ENCODE peak calls at places on chromosomes 11 and 22, in ten cellular contexts. I, Y, V, G, N, D, W, T, M and A are unnamed samples. For H3K9me2 and H4K20me1, the result is how much of the 10 kb centered on the place peaks cover.

GRCh38 chr22:47158457-47158856 is 396.0 kb downstream of the TBC1D22A start:
- DNase-seq in D (no peak), T (no peak), Y (no peak), V (no peak), W (no peak), G (no peak), M (no peak), N (no peak), I (no peak), A (no peak)

GRCh38 chr11:80432051-80432450 is 991.2 kb upstream of the TENM4 start:
- DNase-seq in D (no peak), W (no peak), T (no peak), Y (no peak), V (no peak), G (no peak), I (no peak), M (no peak), N (no peak), A (peak)

GRCh38 chr11:3642071-3642951 is 519 bp upstream of the ART5 start:
- DNase-seq in M (peak), G (peak), V (peak), W (no peak), D (peak), T (no peak), Y (peak), N (peak), I (peak), A (peak)

GRCh38 chr11:73203790-73204189 is 14.3 kb upstream of the P2RY2 start:
- DNase-seq in Y (no peak), T (no peak), D (no peak), G (no peak), M (no peak), N (no peak), W (no peak), V (no peak), I (no peak), A (no peak)

GRCh38 chr11:78220218-78221157 is 31.8 kb downstream of the USP35 start:
- DNase-seq in V (no peak), M (no peak), I (no peak), W (no peak), D (no peak), G (no peak), Y (no peak), T (no peak), N (no peak), A (no peak)

GRCh38 chr11:114762437-114762836 is 84.1 kb downstream of the NXPE2 start:
- DNase-seq in I (peak), Y (peak), N (peak), M (peak), G (peak), W (peak), D (no peak), T (no peak), V (peak), A (peak)

GRCh38 chr11:86515297-86516094 is 140.8 kb downstream of the CCDC81 start:
- DNase-seq in Y (peak), W (no peak), I (no peak), N (peak), V (peak), T (no peak), D (no peak), M (peak), G (no peak), A (peak)

GRCh38 chr11:133821776-133822175 is 23.5 kb downstream of the SPATA19 start:
- DNase-seq in N (peak), W (peak), I (peak), G (peak), T (peak), M (peak), D (peak), Y (peak), V (peak), A (peak)

GRCh38 chr22:39935116-39935515 is 25.1 kb upstream of the TMA7B start:
- DNase-seq in T (no peak), I (no peak), D (no peak), M (no peak), W (no peak), V (no peak), Y (no peak), G (no peak), N (no peak), A (no peak)

GRCh38 chr22:37455896-37456295 is 28.6 kb upstream of the ELFN2 start:
- DNase-seq in Y (no peak), I (no peak), N (no peak), M (no peak), V (peak), G (no peak), T (no peak), W (no peak), D (no peak), A (no peak)

GRCh38 chr22:37454857-37455686 is 27.8 kb upstream of the ELFN2 start:
- DNase-seq in I (no peak), W (no peak), G (no peak), D (peak), Y (peak), T (no peak), V (peak), N (peak), M (no peak), A (peak)

GRCh38 chr22:37457093-37457893 is 28.9 kb downstream of the MFNG start:
- DNase-seq in W (peak), G (peak), D (peak), I (peak), T (peak), M (peak), V (peak), N (peak), Y (peak), A (peak)

GRCh38 chr22:37456351-37456750 is 29.1 kb upstream of the ELFN2 start:
- DNase-seq in M (no peak), D (no peak), W (no peak), T (no peak), Y (no peak), G (no peak), I (no peak), V (no peak), N (no peak), A (no peak)

GRCh38 chr22:37453696-37454095 is 26.4 kb upstream of the ELFN2 start:
- DNase-seq in N (no peak), T (no peak), V (no peak), M (no peak), G (no peak), I (no peak), W (no peak), Y (no peak), D (no peak), A (no peak)
- H3K9me2 ChIP-seq in N (under half), T (under half), V (under half), M (under half), G (under half), I (under half), W (under half), Y (under half), D (under half), A (under half)

GRCh38 chr11:12690663-12691062 is 16.4 kb downstream of the TEAD1 start:
- DNase-seq in N (no peak), G (no peak), W (no peak), D (no peak), T (no peak), M (no peak), Y (no peak), V (no peak), I (no peak), A (no peak)
- H4K20me1 ChIP-seq in N (under half), G (under half), W (under half), D (under half), T (under half), M (under half), Y (under half), V (under half), I (half or more), A (under half)

DNA sequence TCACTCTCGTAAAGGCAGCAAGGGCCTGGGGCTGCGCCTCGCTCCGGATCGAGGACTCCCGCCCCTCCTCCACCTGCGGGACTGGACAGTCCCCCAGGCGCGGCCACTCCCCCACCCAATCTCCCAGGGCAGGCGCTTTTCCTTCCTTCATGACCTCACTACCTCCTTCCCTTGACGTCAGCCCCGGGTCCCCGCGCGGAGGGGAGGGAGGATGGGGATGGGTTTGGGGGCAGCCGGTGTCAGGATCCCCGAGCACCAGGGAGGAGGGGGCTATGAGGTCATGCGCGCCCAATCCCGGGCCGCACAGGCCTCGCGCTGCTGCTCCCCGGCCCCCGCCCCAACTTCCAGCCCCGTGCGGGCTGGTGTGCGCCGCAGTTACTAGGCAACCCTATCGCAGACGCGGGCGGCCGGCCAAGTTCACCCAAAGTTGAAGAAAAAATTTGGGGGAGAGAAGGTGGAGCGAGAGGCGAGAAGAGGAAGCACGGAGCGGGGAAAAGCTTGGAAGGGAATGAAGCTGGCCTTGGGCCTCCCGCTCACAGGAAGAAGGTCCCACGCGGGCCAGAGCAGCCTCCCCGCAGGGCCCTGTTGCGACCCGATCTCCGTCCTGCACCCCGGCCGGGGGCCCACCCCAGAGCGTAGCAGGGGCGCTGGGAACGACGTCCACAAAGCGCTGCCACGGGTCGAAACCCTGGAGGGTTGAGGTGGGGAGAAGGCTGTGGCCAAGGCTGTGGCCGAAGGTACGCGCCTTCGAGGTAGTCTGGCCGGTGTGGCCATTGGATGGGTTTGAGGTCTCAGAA is 8.3 kb downstream of the WT1 start:
- DNase-seq in Y (no peak), W (no peak), I (peak), T (no peak), N (no peak), D (no peak), G (no peak), M (peak), V (no peak), A (no peak)
- H3K9me2 ChIP-seq in Y (under half), W (under half), I (under half), T (under half), N (under half), D (under half), G (under half), M (under half), V (under half), A (under half)

GRCh38 chr22:20516399-20516798 is 9.0 kb downstream of the MED15 start:
- DNase-seq in Y (no peak), T (no peak), G (no peak), D (no peak), M (no peak), V (no peak), I (no peak), W (no peak), N (no peak), A (no peak)

GRCh38 chr22:20517841-20518592 is 10.6 kb downstream of the MED15 start:
- DNase-seq in I (no peak), N (no peak), W (no peak), Y (no peak), D (no peak), M (no peak), G (no peak), T (no peak), V (no peak), A (no peak)

GRCh38 chr22:20519558-20519957 is 12.1 kb downstream of the MED15 start:
- DNase-seq in V (no peak), G (no peak), N (no peak), T (no peak), Y (no peak), I (no peak), D (no peak), M (no peak), W (no peak), A (no peak)

GRCh38 chr22:20514658-20515406 is 7.4 kb downstream of the MED15 start:
- DNase-seq in T (no peak), W (no peak), N (peak), V (peak), G (no peak), Y (peak), M (no peak), I (no peak), D (no peak), A (peak)

GRCh38 chr22:20517422-20517821 is 10.0 kb downstream of the MED15 start:
- DNase-seq in W (no peak), G (no peak), M (no peak), T (no peak), V (no peak), D (no peak), Y (no peak), I (no peak), N (no peak), A (no peak)
- H4K20me1 ChIP-seq in W (under half), G (under half), M (half or more), T (half or more), V (under half), D (under half), Y (half or more), I (under half), N (half or more), A (half or more)

GRCh38 chr22:48182036-48182435 is 1419.6 kb downstream of the TBC1D22A start:
- DNase-seq in G (no peak), W (no peak), V (no peak), Y (no peak), I (no peak), D (no peak), N (no peak), T (no peak), M (no peak), A (no peak)
- H3K9me2 ChIP-seq in G (under half), W (under half), V (under half), Y (under half), I (under half), D (under half), N (under half), T (under half), M (under half), A (under half)

GRCh38 chr22:45506961-45507360 is 4.3 kb downstream of the FBLN1 start:
- DNase-seq in Y (no peak), G (no peak), M (no peak), V (peak), W (no peak), T (no peak), D (no peak), N (no peak), I (no peak), A (no peak)

GRCh38 chr22:45505991-45506743 is 3.5 kb downstream of the FBLN1 start:
- DNase-seq in V (no peak), M (no peak), N (no peak), I (peak), G (no peak), D (no peak), Y (no peak), W (no peak), T (no peak), A (no peak)

GRCh38 chr22:45507798-45508197 is 5.1 kb downstream of the FBLN1 start:
- DNase-seq in V (no peak), M (no peak), N (no peak), G (no peak), W (no peak), D (no peak), T (no peak), Y (no peak), I (no peak), A (no peak)

GRCh38 chr22:45510376-45511232 is 7.9 kb downstream of the FBLN1 start:
- DNase-seq in N (no peak), V (peak), D (no peak), M (no peak), I (no peak), Y (no peak), T (no peak), G (no peak), W (no peak), A (no peak)

GRCh38 chr22:45508814-45509213 is 6.1 kb downstream of the FBLN1 start:
- DNase-seq in D (no peak), W (no peak), M (no peak), T (no peak), V (no peak), N (no peak), Y (no peak), G (no peak), I (no peak), A (no peak)
- H4K20me1 ChIP-seq in D (under half), W (under half), M (under half), T (under half), V (under half), N (under half), Y (under half), G (under half), I (under half), A (under half)

GRCh38 chr22:50737728-50738648 is at the start of gene ACR:
- DNase-seq in G (no peak), W (no peak), M (no peak), Y (no peak), T (no peak), V (no peak), D (no peak), I (no peak), N (no peak), A (no peak)

GRCh38 chr22:50739894-50740293 is 1.9 kb downstream of the ACR start:
- DNase-seq in M (no peak), I (no peak), W (no peak), V (no peak), N (no peak), G (no peak), D (no peak), T (no peak), Y (no peak), A (no peak)

GRCh38 chr22:50735739-50736030 is 2.3 kb upstream of the ACR start:
- DNase-seq in N (no peak), D (no peak), Y (no peak), V (no peak), G (no peak), M (no peak), I (no peak), W (no peak), T (no peak), A (no peak)

GRCh38 chr22:50738649-50739227 is 734 bp downstream of the ACR start:
- DNase-seq in D (no peak), Y (no peak), T (no peak), V (no peak), N (no peak), I (no peak), W (no peak), G (no peak), M (no peak), A (no peak)

DNA sequence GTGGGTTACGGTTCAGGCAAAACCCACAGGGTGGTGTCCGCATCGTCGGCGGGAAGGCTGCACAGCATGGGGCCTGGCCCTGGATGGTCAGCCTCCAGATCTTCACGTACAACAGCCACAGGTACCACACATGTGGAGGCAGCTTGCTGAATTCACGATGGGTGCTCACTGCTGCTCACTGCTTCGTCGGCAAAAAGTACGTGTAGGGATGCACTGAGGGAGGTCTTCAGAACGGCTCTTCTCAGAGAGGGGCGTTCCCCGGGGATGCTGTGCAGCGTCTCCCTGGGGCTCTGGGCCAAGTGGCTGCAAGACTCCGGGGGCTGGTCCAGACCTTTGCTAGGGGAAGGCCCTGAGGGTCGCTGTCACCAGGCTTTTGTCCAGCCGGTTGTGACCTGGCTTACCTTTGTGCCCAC is 1.3 kb downstream of the ACR start:
- DNase-seq in M (no peak), G (no peak), V (no peak), Y (no peak), N (no peak), I (no peak), T (no peak), D (no peak), W (no peak), A (no peak)
- H3K9me2 ChIP-seq in M (under half), G (under half), V (under half), Y (under half), N (under half), I (under half), T (under half), D (under half), W (under half), A (under half)